ENCODE peak calls at places on chromosomes 5 and 9, in eight cellular contexts. X, R, S, L, F, I, V and B are unnamed samples.

GRCh38 chr9:114016101-114016500 is 62.0 kb downstream of the AMBP start:
- DNase-seq in X (no peak), R (no peak), S (no peak), L (no peak), F (no peak), I (no peak), V (peak; percentile 5), B (no peak)

GRCh38 chr9:88645869-88646204 is 110.9 kb downstream of the NXNL2 start:
- DNase-seq in X (no peak), R (no peak), S (no peak), L (no peak), F (no peak), I (no peak), V (no peak), B (no peak)

GRCh38 chr5:149792963-149793362 is 62.9 kb downstream of the PPARGC1B start:
- DNase-seq in X (no peak), R (no peak), S (peak; percentile 21), L (no peak), F (no peak), I (no peak), V (no peak), B (no peak)

GRCh38 chr9:88593537-88594185 is 58.7 kb downstream of the NXNL2 start:
- DNase-seq in X (peak; percentile 72), R (peak; percentile 75), S (peak; percentile 57), L (peak; percentile 50), F (peak; percentile 65), I (no peak), V (peak; percentile 68), B (peak; percentile 81)

GRCh38 chr5:141649056-141649688 is 2.0 kb downstream of the FCHSD1 start:
- DNase-seq in X (no peak), R (no peak), S (no peak), L (no peak), F (no peak), I (no peak), V (peak; percentile 27), B (no peak)

GRCh38 chr9:3809724-3810123 is 283.9 kb upstream of the RFX3 start:
- DNase-seq in X (no peak), R (peak; percentile 93), S (peak; percentile 21), L (no peak), F (no peak), I (no peak), V (no peak), B (no peak)

GRCh38 chr9:118618744-118619299 is 750.4 kb downstream of the BRINP1 start:
- DNase-seq in X (no peak), R (no peak), S (no peak), L (no peak), F (no peak), I (no peak), V (no peak), B (no peak)

GRCh38 chr5:96079075-96079474 is 117.4 kb upstream of the ELL2 start:
- DNase-seq in X (no peak), R (no peak), S (peak; percentile 76), L (no peak), F (peak; percentile 78), I (peak; percentile 78), V (no peak), B (peak; percentile 90)

GRCh38 chr5:32474201-32474854 is 29.8 kb upstream of the ZFR start:
- DNase-seq in X (no peak), R (no peak), S (no peak), L (no peak), F (no peak), I (no peak), V (no peak), B (no peak)

GRCh38 chr5:97071101-97071500 is 71.3 kb downstream of the LIX1 start:
- DNase-seq in X (no peak), R (no peak), S (no peak), L (no peak), F (no peak), I (peak; percentile 47), V (no peak), B (peak; percentile 63)

GRCh38 chr9:33455952-33456351 is 8.6 kb upstream of the AQP3 start:
- DNase-seq in X (no peak), R (peak; percentile 86), S (no peak), L (no peak), F (no peak), I (no peak), V (no peak), B (no peak)

GRCh38 chr5:132870801-132871200 is 2.7 kb upstream of the LEAP2 start:
- DNase-seq in X (no peak), R (no peak), S (no peak), L (no peak), F (no peak), I (no peak), V (no peak), B (no peak)

GRCh38 chr5:132868754-132869153 is 2.3 kb downstream of the UQCRQ start:
- DNase-seq in X (no peak), R (no peak), S (no peak), L (no peak), F (no peak), I (no peak), V (no peak), B (no peak)

GRCh38 chr5:132867046-132867451 is 607 bp downstream of the UQCRQ start:
- DNase-seq in X (peak; percentile 42), R (no peak), S (no peak), L (no peak), F (no peak), I (no peak), V (no peak), B (no peak)

GRCh38 chr5:132865668-132866341 is 464 bp downstream of the GDF9 start:
- DNase-seq in X (no peak), R (no peak), S (no peak), L (no peak), F (no peak), I (no peak), V (no peak), B (no peak)

GRCh38 chr5:132866342-132867045 is at the start of the genes GDF9 and UQCRQ:
- DNase-seq in X (peak; percentile 99), R (peak; percentile 99), S (peak; percentile 100), L (peak; percentile 82), F (peak; percentile 99), I (peak; percentile 99), V (peak; percentile 94), B (peak; percentile 100)
- TF ChIP-seq CTCF in X (no peak), R (peak; percentile 22), S (peak; percentile 39), L (no peak), F (peak; percentile 45), I (peak; percentile 53), V (no peak), B (peak; percentile 21)

GRCh38 chr9:16434522-16434921 is 435.9 kb downstream of the BNC2 start:
- DNase-seq in X (no peak), R (no peak), S (no peak), L (no peak), F (peak; percentile 44), I (peak; percentile 37), V (no peak), B (peak; percentile 25)

GRCh38 chr9:16431666-16432065 is 438.8 kb downstream of the BNC2 start:
- DNase-seq in X (no peak), R (no peak), S (no peak), L (no peak), F (no peak), I (no peak), V (no peak), B (no peak)

GRCh38 chr9:16426716-16427115 is 443.8 kb downstream of the BNC2 start:
- DNase-seq in X (peak; percentile 24), R (no peak), S (no peak), L (no peak), F (peak; percentile 41), I (no peak), V (no peak), B (no peak)

GRCh38 chr9:16425572-16425971 is 444.9 kb downstream of the BNC2 start:
- DNase-seq in X (no peak), R (no peak), S (peak; percentile 47), L (no peak), F (peak; percentile 43), I (no peak), V (no peak), B (peak; percentile 87)

GRCh38 chr9:16429671-16430070 is 440.8 kb downstream of the BNC2 start:
- DNase-seq in X (peak; percentile 16), R (no peak), S (no peak), L (no peak), F (no peak), I (no peak), V (no peak), B (no peak)
- TF ChIP-seq CTCF in X (no peak), R (no peak), S (no peak), L (no peak), F (no peak), I (no peak), V (no peak), B (no peak)

DNA sequence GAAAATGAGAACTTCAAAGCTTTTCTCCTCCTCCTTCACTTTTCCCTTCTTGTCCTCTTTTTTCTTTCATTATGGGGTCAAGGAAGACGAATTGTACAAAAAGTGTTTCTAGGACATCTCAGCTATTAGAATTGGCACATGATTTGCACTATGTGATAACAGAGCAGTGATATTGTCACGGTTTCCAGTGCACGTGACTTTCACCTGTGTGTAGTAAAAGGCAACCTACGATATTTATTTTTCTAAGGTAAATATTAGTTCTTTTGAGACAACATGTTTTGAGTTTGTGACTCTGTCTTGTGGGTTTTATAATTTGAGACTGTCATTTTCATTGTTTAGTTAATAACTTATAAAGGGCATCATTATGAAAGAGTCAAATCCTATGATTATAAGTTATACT is 213.1 kb downstream of the PSAT1 start:
- DNase-seq in X (no peak), R (no peak), S (no peak), L (no peak), F (no peak), I (no peak), V (no peak), B (no peak)
- TF ChIP-seq CTCF in X (no peak), R (no peak), S (no peak), L (no peak), F (no peak), I (no peak), V (no peak), B (no peak)

DNA sequence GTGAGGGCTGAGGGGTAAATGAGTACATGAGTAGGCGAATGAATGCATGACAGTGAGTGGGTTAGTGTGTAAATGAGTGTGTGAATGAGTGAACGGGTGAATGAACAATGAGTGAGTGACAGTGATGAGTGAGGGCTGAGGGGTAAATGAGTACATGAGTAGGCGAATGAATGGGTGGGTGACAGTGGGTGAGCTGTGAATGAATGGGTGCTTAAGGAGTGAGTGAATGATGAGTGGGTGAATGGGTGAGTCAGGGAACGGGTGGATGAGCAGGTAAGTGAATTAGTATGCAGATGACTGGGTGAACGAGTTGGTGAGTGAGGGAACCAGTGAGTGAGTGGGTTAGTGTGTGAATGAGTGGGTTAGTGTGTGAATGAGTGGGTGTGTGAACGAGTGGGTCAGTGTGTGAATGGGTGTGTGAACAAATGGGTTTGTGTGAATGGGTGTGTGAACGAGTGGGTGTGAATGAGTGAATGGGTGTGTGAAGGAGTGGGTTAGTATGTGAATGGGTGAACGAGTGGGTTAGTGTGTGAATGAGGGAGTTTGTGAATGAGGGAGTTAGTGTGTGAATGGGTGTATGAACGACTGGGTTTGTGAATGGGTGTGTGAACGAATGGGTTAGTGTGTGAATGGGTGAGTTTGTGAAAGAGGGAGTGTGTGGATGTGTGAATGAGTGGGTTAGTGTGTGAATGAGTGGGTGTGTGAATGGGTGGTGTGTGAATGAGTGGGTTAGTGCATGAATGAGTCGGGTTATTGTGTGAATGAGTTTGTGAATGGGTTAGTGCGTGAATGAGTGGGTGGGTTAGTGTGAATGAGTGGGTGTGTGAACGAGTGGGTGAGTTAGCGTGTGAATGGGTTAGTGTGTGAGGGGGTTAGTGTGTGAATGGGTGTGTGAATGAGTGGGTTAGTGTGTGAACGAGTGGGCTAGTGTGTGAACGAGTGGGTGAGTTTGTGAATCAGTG is 32.9 kb downstream of the NKD2 start:
- DNase-seq in X (no peak), R (no peak), S (no peak), L (no peak), F (no peak), I (no peak), V (no peak), B (no peak)
- TF ChIP-seq CTCF in X (no peak), R (no peak), S (no peak), L (no peak), F (no peak), I (no peak), V (no peak), B (no peak)